ENCODE peak calls at places on chromosomes 5 and 9, in seven cellular contexts. H, F, D, G, A, R and I are unnamed samples.

GRCh38 chr5:16669776-16670175 is 53.0 kb upstream of the RETREG1 start:
- DNase-seq in G (no peak), A (no peak), R (no peak), H (no peak), F (no peak), D (no peak), I (no peak)

GRCh38 chr5:75668988-75669760 is 48.1 kb downstream of the POC5 start:
- DNase-seq in F (no peak), A (peak; percentile 33), G (no peak), R (peak; percentile 43), H (no peak), D (peak; percentile 76), I (peak; percentile 19)

GRCh38 chr5:143126121-143127019 is 277.1 kb downstream of the NR3C1 start:
- DNase-seq in G (no peak), R (no peak), A (no peak), H (no peak), D (no peak), F (no peak), I (no peak)

GRCh38 chr9:69571032-69571431 is 101.1 kb downstream of the APBA1 start:
- DNase-seq in H (no peak), D (no peak), F (no peak), A (no peak), R (peak; percentile 17), G (no peak), I (no peak)

GRCh38 chr9:35001803-35002502 is 12.4 kb downstream of the DNAJB5 start:
- DNase-seq in H (no peak), G (no peak), D (no peak), R (peak; percentile 72), F (no peak), A (no peak), I (no peak)

GRCh38 chr5:78808380-78808779 is 159.8 kb upstream of the LHFPL2 start:
- DNase-seq in R (no peak), D (no peak), A (no peak), F (no peak), H (no peak), G (no peak), I (peak; percentile 30)

GRCh38 chr9:120261419-120261818 is 318.5 kb downstream of the CDK5RAP2 start:
- DNase-seq in A (no peak), F (no peak), G (no peak), H (no peak), D (no peak), R (no peak), I (no peak)

GRCh38 chr9:126144617-126145456 is 181.8 kb upstream of the MVB12B start:
- DNase-seq in A (no peak), R (no peak), H (no peak), G (no peak), D (no peak), F (no peak), I (peak; percentile 13)

GRCh38 chr5:178548751-178549150 is 41.4 kb downstream of the COL23A1 start:
- DNase-seq in G (no peak), D (no peak), R (peak; percentile 9), A (no peak), H (no peak), F (no peak), I (no peak)

GRCh38 chr5:76986828-76987526 is 34.1 kb downstream of the CRHBP start:
- DNase-seq in G (peak; percentile 35), R (no peak), F (no peak), D (no peak), H (no peak), A (no peak), I (no peak)

GRCh38 chr9:15104826-15105420 is 194.7 kb upstream of the FREM1 start:
- DNase-seq in F (peak; percentile 17), G (peak; percentile 21), H (peak; percentile 9), R (peak; percentile 56), D (peak; percentile 63), A (no peak), I (peak; percentile 25)

GRCh38 chr5:69505306-69505705 is 12.7 kb downstream of the OCLN start:
- DNase-seq in F (no peak), H (no peak), R (no peak), G (no peak), D (no peak), A (no peak), I (no peak)

GRCh38 chr5:14171621-14172020 is 28.5 kb downstream of the TRIO start:
- DNase-seq in A (no peak), G (no peak), D (no peak), F (no peak), R (no peak), H (no peak), I (no peak)

GRCh38 chr5:171647043-171647899 is 138.3 kb upstream of the SMIM23 start:
- DNase-seq in F (no peak), G (peak; percentile 72), H (no peak), R (peak; percentile 76), D (no peak), A (no peak), I (no peak)

GRCh38 chr5:17135050-17135449 is 82.4 kb upstream of the BASP1 start:
- DNase-seq in D (no peak), G (no peak), F (no peak), R (no peak), A (no peak), H (no peak), I (no peak)

GRCh38 chr9:8366161-8366926 is 566.8 kb upstream of the DMAC1 start:
- DNase-seq in R (peak; percentile 1), F (no peak), H (no peak), D (no peak), A (no peak), G (no peak), I (no peak)

GRCh38 chr9:27165670-27166069 is 56.6 kb downstream of the TEK start:
- DNase-seq in F (no peak), D (no peak), A (no peak), H (no peak), R (no peak), G (no peak), I (no peak)

GRCh38 chr9:136180586-136180985 is 24.3 kb downstream of the LHX3 start:
- DNase-seq in H (no peak), G (peak; percentile 6), A (no peak), D (no peak), R (no peak), F (no peak), I (no peak)

GRCh38 chr9:109191746-109192145 is 24.7 kb upstream of the FRRS1L start:
- DNase-seq in H (no peak), D (no peak), F (no peak), G (no peak), R (no peak), A (no peak), I (no peak)

GRCh38 chr5:143641957-143642356 is 170.0 kb upstream of the HMHB1 start:
- DNase-seq in F (no peak), G (no peak), A (no peak), D (no peak), R (no peak), H (no peak), I (no peak)

GRCh38 chr9:89943309-89943708 is 338.5 kb downstream of the GADD45G start:
- DNase-seq in R (no peak), A (no peak), G (no peak), F (no peak), D (no peak), H (no peak), I (no peak)

GRCh38 chr9:93952119-93952783 is 2.9 kb downstream of the BARX1 start:
- DNase-seq in G (no peak), D (no peak), F (no peak), H (no peak), R (no peak), A (no peak), I (no peak)

GRCh38 chr5:15844871-15845270 is 334.7 kb downstream of the MARCHF11 start:
- DNase-seq in R (no peak), A (no peak), G (no peak), D (no peak), F (no peak), H (no peak), I (no peak)

GRCh38 chr5:101009758-101010519 is 106.9 kb upstream of the ST8SIA4 start:
- DNase-seq in G (no peak), F (no peak), H (peak; percentile 15), A (no peak), R (no peak), D (no peak), I (no peak)

GRCh38 chr5:132478498-132478855 is 12.1 kb downstream of the IRF1 start:
- DNase-seq in G (no peak), R (no peak), D (no peak), A (no peak), H (no peak), F (no peak), I (no peak)

GRCh38 chr5:169222934-169223594 is 77.9 kb downstream of the SLIT3 start:
- DNase-seq in R (no peak), G (no peak), A (no peak), D (no peak), H (no peak), F (peak; percentile 73), I (no peak)

GRCh38 chr9:123946257-123946855 is 16.4 kb upstream of the DENND1A start:
- DNase-seq in H (no peak), F (no peak), A (no peak), D (no peak), R (no peak), G (no peak), I (no peak)

GRCh38 chr9:21966140-21966851 is 27.9 kb downstream of the CDKN2A start:
- DNase-seq in A (no peak), F (no peak), D (no peak), H (no peak), G (no peak), R (no peak), I (no peak)

GRCh38 chr5:1227669-1228068 is 2.5 kb downstream of the SLC6A18 start:
- DNase-seq in F (peak; percentile 92), H (no peak), G (no peak), R (peak; percentile 85), D (peak; percentile 70), A (no peak), I (peak; percentile 19)

GRCh38 chr9:103319979-103320378 is 324.8 kb downstream of the CYLC2 start:
- DNase-seq in G (no peak), F (no peak), A (no peak), D (no peak), R (no peak), H (no peak), I (no peak)

GRCh38 chr9:101184813-101185278 is 156.3 kb downstream of the PLPPR1 start:
- DNase-seq in H (no peak), F (no peak), D (no peak), G (no peak), A (no peak), R (no peak), I (no peak)

GRCh38 chr5:117013280-117013877 is 438.8 kb upstream of the SEMA6A start:
- DNase-seq in F (no peak), D (no peak), A (no peak), R (no peak), G (no peak), H (no peak), I (no peak)

GRCh38 chr5:127029513-127030258 is 672 bp downstream of the MARCHF3 start:
- DNase-seq in F (peak; percentile 51), R (peak; percentile 85), G (peak; percentile 66), A (peak; percentile 41), H (peak; percentile 48), D (peak; percentile 64), I (peak; percentile 74)

GRCh38 chr9:27572566-27572917 is 739 bp downstream of the C9orf72 start:
- DNase-seq in G (peak; percentile 40), F (no peak), A (peak; percentile 78), D (peak; percentile 32), R (peak; percentile 56), H (no peak), I (peak; percentile 62)

GRCh38 chr9:93094294-93095204 is 1.5 kb upstream of the CARD19 start:
- DNase-seq in R (no peak), A (peak; percentile 77), H (no peak), G (peak; percentile 18), F (no peak), D (no peak), I (peak; percentile 60)

GRCh38 chr5:79062431-79062830 is 7.0 kb downstream of the DMGDH start:
- DNase-seq in D (no peak), F (no peak), H (no peak), A (no peak), G (no peak), R (peak; percentile 23), I (no peak)

GRCh38 chr9:33151007-33151557 is 16.1 kb downstream of the B4GALT1 start:
- DNase-seq in H (no peak), R (peak; percentile 80), D (no peak), F (no peak), G (no peak), A (peak; percentile 60), I (peak; percentile 76)

GRCh38 chr9:98708103-98708932 is 417 bp downstream of the GABBR2 start:
- DNase-seq in A (no peak), H (no peak), G (peak; percentile 43), D (no peak), R (no peak), F (no peak), I (no peak)